ENCODE peak calls at places on chromosomes 2 and 18, in six cellular contexts. Q is activated naive CD8-positive, alpha-beta T cell treated with anti-CD3 and anti-CD28 coated beads for 36 hours; N is activated CD4-positive, alpha-beta T cell treated with anti-CD3 and anti-CD28 coated beads, Interleukin-2, amount 10 ng/mL, durations not matched to agents 7 days and 5 days; K is amniotic stem cell; F is NCI-H460; W is tibial artery. A is an unnamed sample.

GRCh38 chr18:68843467-68844089 is 45.7 kb downstream of the CCDC102B start:
- DNase-seq in K (no peak), W (no peak), Q (no peak), N (no peak), F (no peak), A (no peak)

GRCh38 chr2:223055140-223055539 is 3.1 kb downstream of the KCNE4 start:
- DNase-seq in F (no peak), Q (no peak), K (no peak), N (no peak), W (no peak), A (no peak)

GRCh38 chr18:55477537-55478300 is 110.3 kb downstream of the TCF4 start:
- DNase-seq in K (no peak), Q (peak), N (peak), F (peak), W (peak), A (no peak)

GRCh38 chr2:45510701-45511420 is 100.2 kb downstream of the SRBD1 start:
- DNase-seq in N (no peak), F (no peak), W (no peak), Q (no peak), K (no peak), A (no peak)

GRCh38 chr2:98123286-98123685 is 36.3 kb downstream of the VWA3B start:
- DNase-seq in K (no peak), W (no peak), F (no peak), Q (no peak), N (no peak), A (no peak)

GRCh38 chr2:178527592-178527991 is 47.3 kb downstream of the PLEKHA3 start:
- DNase-seq in F (no peak), K (no peak), Q (no peak), W (no peak), N (no peak), A (no peak)

GRCh38 chr18:34661464-34662087 is 48.5 kb upstream of the DTNA start:
- DNase-seq in F (peak), W (no peak), Q (no peak), N (peak), K (peak), A (no peak)

GRCh38 chr2:85264471-85264870 is 63.3 kb downstream of the TGOLN2 start:
- DNase-seq in Q (no peak), N (no peak), K (no peak), W (no peak), F (no peak), A (no peak)

GRCh38 chr2:53460347-53460746 is 307.3 kb upstream of the CHAC2 start:
- DNase-seq in K (peak), W (no peak), N (no peak), Q (no peak), F (no peak), A (no peak)

GRCh38 chr18:36692331-36692730 is 136.5 kb downstream of the TPGS2 start:
- DNase-seq in Q (no peak), F (no peak), W (no peak), N (no peak), K (peak), A (no peak)

GRCh38 chr2:155022531-155022930 is 324.0 kb downstream of the KCNJ3 start:
- DNase-seq in K (no peak), F (no peak), W (no peak), Q (no peak), N (no peak), A (no peak)

GRCh38 chr2:205053827-205054410 is 508.6 kb downstream of the PARD3B start:
- DNase-seq in Q (no peak), N (no peak), F (no peak), K (no peak), W (no peak), A (no peak)

GRCh38 chr2:63424329-63425078 is 163.8 kb downstream of the WDPCP start:
- DNase-seq in N (peak), Q (peak), K (no peak), W (no peak), F (peak), A (no peak)

GRCh38 chr2:229980440-229981184 is 58.3 kb downstream of the FBXO36 start:
- DNase-seq in K (no peak), F (no peak), W (peak), N (no peak), Q (peak), A (peak)

GRCh38 chr2:19176172-19176852 is 182.1 kb downstream of the OSR1 start:
- DNase-seq in K (no peak), Q (no peak), W (no peak), F (no peak), N (no peak), A (no peak)

GRCh38 chr2:1995987-1996386 is 251.7 kb upstream of the PXDN start:
- DNase-seq in N (peak), Q (peak), F (no peak), K (no peak), W (no peak), A (no peak)

GRCh38 chr2:43083278-43083677 is 143.1 kb downstream of the ZFP36L2 start:
- DNase-seq in K (no peak), F (no peak), W (no peak), Q (no peak), N (no peak), A (no peak)

GRCh38 chr2:226978300-226978699 is 142.4 kb downstream of the RHBDD1 start:
- DNase-seq in W (no peak), K (no peak), F (no peak), N (no peak), Q (no peak), A (no peak)

GRCh38 chr2:224029876-224030275 is 9.2 kb downstream of the SERPINE2 start:
- DNase-seq in K (no peak), F (no peak), Q (no peak), N (no peak), W (no peak), A (no peak)

GRCh38 chr18:57439617-57439975 is 4.4 kb downstream of the ONECUT2 start:
- DNase-seq in W (no peak), N (no peak), Q (no peak), F (no peak), K (no peak), A (no peak)

GRCh38 chr2:9473985-9474360 is 378 bp upstream of the IAH1 start:
- DNase-seq in W (peak), K (no peak), Q (peak), N (peak), F (no peak), A (no peak)

GRCh38 chr2:35447210-35447609 is 908.4 kb upstream of the CRIM1 start:
- DNase-seq in K (no peak), F (no peak), N (no peak), Q (no peak), W (no peak), A (no peak)

GRCh38 chr2:152028182-152028862 is 70.5 kb downstream of the CACNB4 start:
- DNase-seq in Q (no peak), N (no peak), K (no peak), F (no peak), W (no peak), A (no peak)

GRCh38 chr18:77940566-77940965 is 690.9 kb downstream of the GALR1 start:
- DNase-seq in F (no peak), W (no peak), Q (no peak), K (no peak), N (no peak), A (no peak)

GRCh38 chr2:147482111-147482510 is 362.7 kb upstream of the ACVR2A start:
- DNase-seq in N (no peak), Q (no peak), F (no peak), W (no peak), K (no peak), A (no peak)

GRCh38 chr2:159573846-159574245 is 42.5 kb downstream of the BAZ2B start:
- DNase-seq in N (no peak), K (no peak), F (no peak), Q (no peak), W (no peak), A (no peak)

GRCh38 chr2:215961981-215962380 is 51.4 kb downstream of the MREG start:
- DNase-seq in W (no peak), K (no peak), N (no peak), Q (no peak), F (no peak), A (peak)

GRCh38 chr2:240955306-240956101 is 42.9 kb upstream of the SNED1 start:
- DNase-seq in Q (no peak), F (no peak), W (peak), K (no peak), N (no peak), A (no peak)

GRCh38 chr2:189013677-189014380 is 39.7 kb downstream of the COL3A1 start:
- DNase-seq in F (no peak), Q (no peak), N (no peak), K (no peak), W (no peak), A (no peak)

GRCh38 chr2:77397763-77398162 is 124.4 kb downstream of the LRRTM4 start:
- DNase-seq in N (no peak), Q (no peak), K (no peak), W (no peak), F (no peak), A (no peak)

GRCh38 chr2:177283871-177284270 is 19.3 kb upstream of the NFE2L2 start:
- DNase-seq in K (no peak), F (no peak), N (no peak), W (no peak), Q (no peak), A (no peak)

GRCh38 chr2:100198461-100199230 is 56.3 kb upstream of the AFF3 start:
- DNase-seq in Q (no peak), W (no peak), F (no peak), K (no peak), N (no peak), A (no peak)

GRCh38 chr2:120867290-120868231 is 131.9 kb downstream of the GLI2 start:
- DNase-seq in K (peak), W (peak), Q (no peak), F (peak), N (no peak), A (peak)

GRCh38 chr2:124805060-124805459 is 780.0 kb downstream of the CNTNAP5 start:
- DNase-seq in W (no peak), Q (no peak), N (no peak), K (no peak), F (no peak), A (no peak)

GRCh38 chr18:74714796-74715195 is 117.1 kb downstream of the ZNF407 start:
- DNase-seq in N (no peak), W (no peak), F (no peak), Q (no peak), K (no peak), A (no peak)

GRCh38 chr18:21704603-21705364 is at the start of gene ABHD3:
- DNase-seq in W (peak), Q (peak), N (peak), K (peak), F (peak), A (peak)

A was measured in smooth muscle cell of the brain vasculature.